ENCODE peak calls at places on chromosomes 2 and 18, in four cellular contexts. E is K562, B is A549, L is HCT116. C is an unnamed sample.

GRCh38 chr18:11751305-11752115 is 62.4 kb downstream of the GNAL start:
- DNase-seq in E (no peak), B (no peak), L (no peak), C (no peak)

GRCh38 chr2:84781942-84782716 is 98.8 kb downstream of the TRABD2A start:
- DNase-seq in E (peak; percentile 41), B (no peak), L (peak; percentile 8), C (peak; percentile 15)

GRCh38 chr18:48310353-48310752 is 98.8 kb downstream of the ZBTB7C start:
- DNase-seq in E (no peak), B (no peak), L (no peak), C (no peak)

GRCh38 chr2:219125886-219126270 is 34.7 kb downstream of the NHEJ1 start:
- DNase-seq in E (no peak), B (no peak), L (no peak), C (no peak)

GRCh38 chr2:218229851-218230250 is 12.9 kb downstream of the ARPC2 start:
- DNase-seq in E (no peak), B (no peak), L (no peak), C (no peak)

GRCh38 chr2:119279666-119280065 is 56.0 kb downstream of the STEAP3 start:
- DNase-seq in E (peak; percentile 22), B (no peak), L (no peak), C (no peak)

GRCh38 chr2:209663149-209663548 is 108.5 kb upstream of the UNC80 start:
- DNase-seq in E (no peak), B (no peak), L (no peak), C (peak; percentile 0)

GRCh38 chr2:152861349-152861942 is 143.0 kb downstream of the ARL6IP6 start:
- DNase-seq in E (peak; percentile 63), B (peak; percentile 35), L (peak; percentile 46), C (peak; percentile 12)

GRCh38 chr2:7190587-7191320 is 273.5 kb downstream of the RNF144A start:
- DNase-seq in E (no peak), B (no peak), L (no peak), C (no peak)

GRCh38 chr2:5791371-5791770 is 99.2 kb downstream of the SOX11 start:
- DNase-seq in E (no peak), B (no peak), L (no peak), C (peak; percentile 29)

GRCh38 chr2:177549171-177549570 is 156.6 kb downstream of the AGPS start:
- DNase-seq in E (no peak), B (no peak), L (no peak), C (no peak)

GRCh38 chr18:29840101-29840500 is 1202.4 kb downstream of the DSC3 start:
- DNase-seq in E (no peak), B (no peak), L (peak; percentile 42), C (peak; percentile 67)

GRCh38 chr2:164115806-164116205 is 380.0 kb upstream of the FIGN start:
- DNase-seq in E (no peak), B (no peak), L (no peak), C (no peak)

GRCh38 chr2:118853647-118854367 is 6.4 kb upstream of the EN1 start:
- DNase-seq in E (no peak), B (no peak), L (no peak), C (no peak)

GRCh38 chr2:221272729-221273128 is 299.4 kb downstream of the EPHA4 start:
- DNase-seq in E (no peak), B (no peak), L (no peak), C (no peak)

GRCh38 chr2:5970347-5970746 is 278.2 kb downstream of the SOX11 start:
- DNase-seq in E (no peak), B (no peak), L (no peak), C (no peak)

GRCh38 chr2:199302851-199303250 is 154.9 kb downstream of the SATB2 start:
- DNase-seq in E (no peak), B (no peak), L (no peak), C (peak; percentile 51)

GRCh38 chr2:177030391-177031000 is 182.1 kb upstream of the HNRNPA3 start:
- DNase-seq in E (no peak), B (no peak), L (no peak), C (no peak)

GRCh38 chr2:80778704-80779103 is 474.2 kb upstream of the LRRTM1 start:
- DNase-seq in E (no peak), B (no peak), L (no peak), C (no peak)

GRCh38 chr2:10561636-10562035 is 113.5 kb upstream of the ODC1 start:
- DNase-seq in E (peak; percentile 54), B (no peak), L (no peak), C (no peak)

GRCh38 chr2:73028841-73029240 is 42.7 kb downstream of the SFXN5 start:
- DNase-seq in E (no peak), B (no peak), L (no peak), C (no peak)

GRCh38 chr18:452801-453200 is 47.7 kb downstream of the COLEC12 start:
- DNase-seq in E (no peak), B (no peak), L (no peak), C (no peak)

GRCh38 chr2:133591164-133591563 is 22.9 kb upstream of the NCKAP5 start:
- DNase-seq in E (no peak), B (no peak), L (no peak), C (no peak)
- TF ChIP-seq RAD21 in E (no peak), B (no peak), L (no peak), C (no peak)

DNA sequence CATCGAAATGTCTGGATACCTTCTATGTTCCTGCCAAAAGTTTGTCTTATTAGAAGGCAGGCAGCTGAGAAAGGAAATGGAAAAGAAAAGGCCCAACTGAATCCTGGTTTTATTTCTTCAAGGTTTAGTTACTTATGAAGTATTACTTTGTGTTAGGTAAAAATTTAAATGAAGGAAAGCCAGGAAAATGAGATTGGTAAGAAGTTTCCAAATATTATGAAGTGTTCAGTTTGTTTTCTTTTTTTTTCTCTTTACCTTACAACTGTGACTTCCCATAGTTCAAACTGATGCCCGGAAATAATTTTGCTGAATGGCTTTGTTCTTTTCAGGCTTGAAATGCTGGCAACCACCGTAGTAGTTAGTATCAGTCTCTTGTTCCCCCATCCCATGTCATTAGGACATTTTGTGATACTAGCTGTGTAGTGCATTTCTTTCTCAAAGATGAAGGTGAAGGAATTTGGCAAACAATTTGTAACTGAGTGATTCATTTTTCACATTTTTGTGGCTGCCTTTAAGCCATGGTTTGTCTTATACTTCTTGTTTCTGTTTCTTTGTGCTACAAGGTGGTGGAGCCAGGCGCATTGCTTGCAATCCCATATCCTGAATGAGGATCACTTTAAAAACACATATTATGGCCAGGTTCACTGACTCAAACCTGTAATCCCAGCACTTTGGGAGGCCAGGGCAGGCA is 40.5 kb downstream of the GPD2 start:
- DNase-seq in E (no peak), B (no peak), L (no peak), C (peak; percentile 74)
- TF ChIP-seq RAD21 in E (no peak), B (no peak), L (no peak), C (no peak)

DNA sequence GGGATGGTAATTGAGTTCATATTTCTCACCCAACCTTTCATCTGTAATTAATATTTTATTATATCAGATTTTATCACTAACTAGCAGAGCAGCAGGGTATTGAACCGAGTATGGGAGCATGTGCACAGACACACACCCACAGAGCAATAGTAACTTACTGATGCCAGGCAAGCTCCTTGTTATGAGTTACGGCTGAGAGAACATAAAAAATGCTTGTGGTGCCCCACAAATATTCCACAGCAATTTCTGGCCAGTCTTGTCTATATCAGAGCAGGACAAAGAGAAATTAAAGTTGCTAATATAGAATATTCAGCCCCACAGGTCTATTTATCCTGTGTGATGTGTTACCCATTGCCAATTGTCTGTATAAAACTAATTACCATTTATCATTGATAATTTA is 501.8 kb upstream of the RAB12 start:
- DNase-seq in E (no peak), B (no peak), L (no peak), C (no peak)
- TF ChIP-seq RAD21 in E (no peak), B (no peak), L (no peak), C (no peak)

GRCh38 chr2:113200236-113200635 is 26.5 kb downstream of the PSD4 start:
- DNase-seq in E (no peak), B (no peak), L (no peak), C (no peak)

GRCh38 chr2:113198790-113199612 is 25.2 kb downstream of the PSD4 start:
- DNase-seq in E (no peak), B (peak; percentile 61), L (peak; percentile 71), C (peak; percentile 47)

GRCh38 chr2:113202305-113203216 is 28.8 kb downstream of the PSD4 start:
- DNase-seq in E (no peak), B (no peak), L (no peak), C (no peak)

GRCh38 chr2:113201496-113202304 is 27.9 kb downstream of the PSD4 start:
- DNase-seq in E (no peak), B (no peak), L (no peak), C (no peak)

GRCh38 chr2:113200736-113201490 is 27.1 kb downstream of the PSD4 start:
- DNase-seq in E (no peak), B (no peak), L (no peak), C (no peak)
- TF ChIP-seq RAD21 in E (no peak), B (no peak), L (no peak), C (no peak)

C was measured in IMR-90.